ENCODE peak calls at places on chromosome 4, in four cellular contexts. R is H1, J is HepG2, C is A549. E is an unnamed sample.

GRCh38 chr4:157014621-157015591 is 43.3 kb upstream of the PDGFC start:
- DNase-seq in R (no peak), J (no peak), C (no peak), E (no peak)

GRCh38 chr4:102819588-102820365 is 7.6 kb downstream of the UBE2D3 start:
- DNase-seq in R (no peak), J (no peak), C (no peak), E (no peak)

GRCh38 chr4:100162027-100162685 is 28.1 kb downstream of the DDIT4L start:
- DNase-seq in R (no peak), J (no peak), C (no peak), E (no peak)

GRCh38 chr4:39533541-39533940 is 6.3 kb upstream of the UGDH start:
- DNase-seq in R (no peak), J (no peak), C (no peak), E (no peak)

GRCh38 chr4:184645904-184646610 is 3.2 kb downstream of the CASP3 start:
- DNase-seq in R (no peak), J (no peak), C (no peak), E (no peak)

GRCh38 chr4:185096032-185096653 is 46.9 kb upstream of the SLC25A4 start:
- DNase-seq in R (no peak), J (peak; percentile 25), C (peak; percentile 26), E (peak; percentile 21)

GRCh38 chr4:148443550-148444295 is 1.5 kb upstream of the NR3C2 start:
- DNase-seq in R (peak; percentile 67), J (no peak), C (no peak), E (no peak)

GRCh38 chr4:75434105-75434504 is 80.1 kb downstream of the RCHY1 start:
- DNase-seq in R (no peak), J (no peak), C (no peak), E (no peak)

GRCh38 chr4:152956650-152957436 is 20.7 kb downstream of the FHDC1 start:
- DNase-seq in R (no peak), J (peak; percentile 18), C (peak; percentile 37), E (peak; percentile 50)

GRCh38 chr4:174066806-174067205 is 216.7 kb downstream of the FBXO8 start:
- DNase-seq in R (no peak), J (no peak), C (no peak), E (no peak)

GRCh38 chr4:79223993-79224776 is 101.7 kb downstream of the NAA11 start:
- DNase-seq in R (no peak), J (no peak), C (no peak), E (no peak)

GRCh38 chr4:52991452-52991851 is 129.3 kb downstream of the RASL11B start:
- DNase-seq in R (no peak), J (no peak), C (no peak), E (no peak)

GRCh38 chr4:137238456-137238855 is 293.8 kb downstream of the PCDH18 start:
- DNase-seq in R (no peak), J (no peak), C (no peak), E (no peak)

GRCh38 chr4:128393111-128393704 is 105.6 kb upstream of the PGRMC2 start:
- DNase-seq in R (no peak), J (no peak), C (no peak), E (no peak)

GRCh38 chr4:186255122-186255521 is 10.9 kb upstream of the F11 start:
- DNase-seq in R (no peak), J (no peak), C (no peak), E (no peak)

GRCh38 chr4:186260117-186260503 is 5.9 kb upstream of the F11 start:
- DNase-seq in R (no peak), J (peak; percentile 60), C (no peak), E (no peak)

GRCh38 chr4:186260504-186261448 is 5.2 kb upstream of the F11 start:
- DNase-seq in R (no peak), J (peak; percentile 77), C (no peak), E (no peak)

DNA sequence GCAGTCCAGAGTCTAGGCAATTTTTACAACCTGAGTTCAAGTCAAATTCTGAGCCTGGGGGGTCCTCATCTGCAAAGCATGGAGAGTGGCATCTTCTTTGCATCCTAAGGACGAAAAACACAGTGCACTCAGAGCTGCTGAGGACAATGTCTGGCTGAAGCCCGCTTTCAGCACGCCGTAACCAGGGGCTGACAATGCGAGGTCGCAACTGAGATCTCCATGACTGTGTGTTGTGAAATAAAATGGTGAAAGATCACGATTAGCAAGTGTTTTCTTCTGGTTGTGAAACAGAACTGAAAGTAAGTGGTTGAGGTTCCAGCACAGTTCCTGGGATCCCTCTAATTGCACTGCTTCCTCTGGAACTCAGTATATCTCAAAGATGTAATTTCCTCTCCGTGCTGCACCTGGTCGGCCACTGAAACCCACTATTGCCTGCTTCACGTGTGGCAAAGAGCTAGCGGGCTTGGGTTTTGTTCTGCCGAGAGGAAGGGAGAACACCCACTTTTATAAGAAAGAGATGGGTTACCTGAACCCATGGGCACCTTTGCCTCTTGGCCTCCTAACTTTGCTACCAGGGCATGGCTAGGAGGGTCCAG is 7.7 kb upstream of the F11 start:
- DNase-seq in R (no peak), J (no peak), C (no peak), E (no peak)
- TF ChIP-seq PHF8 in R (no peak), J (no peak), C (no peak), E (no peak)

GRCh38 chr4:44916406-44916805 is 190.1 kb upstream of the GNPDA2 start:
- DNase-seq in R (no peak), J (no peak), C (peak; percentile 2), E (no peak)
- TF ChIP-seq PHF8 in R (no peak), J (no peak), C (no peak), E (no peak)

DNA sequence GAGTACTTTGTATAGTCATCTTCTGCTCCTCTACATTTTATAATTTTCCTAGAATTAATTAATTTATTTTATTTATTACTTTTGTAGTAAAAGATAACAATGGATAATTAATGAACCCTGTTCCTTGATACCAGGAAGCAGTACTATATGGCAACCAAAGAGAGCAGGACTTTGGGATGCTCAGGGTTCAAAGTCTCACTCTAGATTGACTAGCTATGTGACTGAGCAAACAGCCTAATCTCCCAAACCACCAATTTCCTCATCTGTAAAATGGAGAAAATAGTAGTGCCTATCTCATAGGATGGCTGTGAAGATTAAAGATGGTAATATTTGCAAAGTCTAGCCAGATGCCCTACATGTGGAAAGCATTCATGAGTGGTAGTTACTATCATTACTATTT is 97.6 kb downstream of the PRDM5 start:
- DNase-seq in R (no peak), J (peak; percentile 12), C (no peak), E (no peak)
- TF ChIP-seq PHF8 in R (no peak), J (no peak), C (no peak), E (no peak)

GRCh38 chr4:116272336-116272735 is 813.0 kb downstream of the TRAM1L1 start:
- DNase-seq in R (no peak), J (no peak), C (no peak), E (no peak)
- TF ChIP-seq PHF8 in R (no peak), J (no peak), C (no peak), E (no peak)

GRCh38 chr4:81165853-81166430 is 49.1 kb downstream of the PRKG2 start:
- DNase-seq in R (no peak), J (no peak), C (no peak), E (no peak)
- TF ChIP-seq PHF8 in R (no peak), J (no peak), C (no peak), E (no peak)

GRCh38 chr4:2649604-2650114 is 106.5 kb downstream of the TNIP2 start:
- DNase-seq in R (no peak), J (no peak), C (no peak), E (no peak)
- TF ChIP-seq PHF8 in R (no peak), J (no peak), C (no peak), E (no peak)

DNA sequence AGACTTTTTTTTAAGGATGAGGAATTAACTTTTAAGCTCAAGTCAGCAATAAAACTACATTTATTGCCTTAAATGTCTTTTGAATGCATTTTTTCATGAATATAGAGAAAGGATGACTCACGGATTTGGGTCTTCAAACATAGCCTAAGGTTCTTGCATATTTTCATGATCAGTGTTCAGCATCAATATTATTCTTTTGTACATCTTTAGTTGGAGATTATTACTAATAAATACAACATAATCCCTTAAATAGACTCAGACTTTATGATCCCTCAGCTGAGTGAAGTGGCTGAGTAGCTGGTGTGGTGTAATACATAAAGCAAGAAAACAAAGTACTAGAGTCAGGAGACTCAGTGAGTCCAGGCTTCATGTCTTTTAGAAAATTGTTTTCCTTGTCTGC is 78.2 kb upstream of the UNC5C start:
- DNase-seq in R (no peak), J (no peak), C (no peak), E (no peak)
- TF ChIP-seq PHF8 in R (no peak), J (no peak), C (no peak), E (no peak)

DNA sequence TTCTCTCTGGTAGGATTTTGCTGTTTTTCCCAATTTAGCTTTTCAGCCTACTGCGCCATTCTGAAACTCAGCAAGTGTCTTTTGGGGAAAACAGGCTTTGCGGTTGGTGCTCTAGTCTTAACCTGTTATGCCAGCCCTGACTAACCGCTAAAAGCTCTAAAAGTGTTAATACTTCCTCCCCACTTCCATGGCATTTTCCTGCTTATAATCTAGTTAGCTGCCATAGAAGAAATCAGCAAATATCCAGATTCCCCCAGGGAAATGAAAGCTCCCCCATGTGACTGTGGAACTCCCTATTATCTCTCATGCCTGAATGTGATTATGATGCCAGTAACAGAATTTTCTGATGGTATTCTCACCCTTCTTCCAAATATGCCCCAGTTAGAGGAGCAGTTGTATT is 28.7 kb upstream of the GYPA start:
- DNase-seq in R (no peak), J (no peak), C (no peak), E (no peak)
- TF ChIP-seq PHF8 in R (no peak), J (no peak), C (no peak), E (no peak)

GRCh38 chr4:165864228-165864627 is 8.8 kb upstream of the TLL1 start:
- DNase-seq in R (no peak), J (peak; percentile 20), C (peak; percentile 8), E (no peak)

GRCh38 chr4:165861378-165861777 is 11.7 kb upstream of the TLL1 start:
- DNase-seq in R (no peak), J (no peak), C (no peak), E (no peak)

GRCh38 chr4:165867961-165868360 is 5.1 kb upstream of the TLL1 start:
- DNase-seq in R (no peak), J (no peak), C (no peak), E (no peak)

DNA sequence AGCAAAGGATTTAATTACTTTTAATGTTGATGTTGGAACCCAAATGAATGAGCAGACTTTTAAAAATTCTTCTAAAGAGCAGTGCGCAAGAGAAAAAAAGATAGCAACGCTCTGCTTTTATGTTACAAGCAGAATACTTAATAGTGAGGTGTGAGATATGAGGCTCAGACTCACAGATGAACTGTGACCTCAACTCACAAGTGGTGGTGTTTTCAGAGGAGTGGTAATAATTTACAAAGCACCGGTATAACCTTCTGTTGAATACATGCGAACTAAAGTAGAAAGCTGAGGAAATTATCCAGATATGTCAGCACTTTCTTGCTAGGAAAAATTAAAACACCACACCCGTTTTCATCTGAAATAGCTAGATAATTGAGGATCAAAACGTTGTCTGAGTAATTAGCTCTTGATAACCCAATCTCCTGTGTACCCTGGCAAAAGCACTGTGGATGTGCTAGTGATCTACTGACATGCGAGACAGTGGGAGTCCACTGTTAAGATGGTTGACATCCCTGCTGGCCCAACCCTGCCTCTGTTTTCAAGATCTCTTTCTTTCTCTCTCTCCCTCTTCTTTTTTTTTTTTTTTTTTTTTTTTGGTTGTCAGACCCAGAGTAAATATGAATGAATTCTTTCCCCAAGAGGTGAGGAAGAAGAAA is 6.9 kb upstream of the TLL1 start:
- DNase-seq in R (no peak), J (no peak), C (no peak), E (no peak)
- TF ChIP-seq PHF8 in R (no peak), J (no peak), C (no peak), E (no peak)